ENCODE peak calls at places on chromosome 9, in five cellular contexts. I is thoracic aorta; T is A673; B is CD8-positive, alpha-beta T cell; Q is right lobe of liver. Y is an unnamed sample.

GRCh38 chr9:87771251-87772006 is 45.5 kb downstream of the CTSL start:
- DNase-seq in T (no peak), Q (no peak), B (no peak), I (no peak), Y (no peak)

GRCh38 chr9:22413884-22414283 is 32.7 kb upstream of the DMRTA1 start:
- DNase-seq in Q (no peak), B (no peak), T (no peak), I (no peak), Y (no peak)

GRCh38 chr9:105608685-105609598 is 51.0 kb downstream of the FKTN start:
- DNase-seq in I (no peak), Q (no peak), B (no peak), T (peak; percentile 69), Y (no peak)

GRCh38 chr9:136438548-136438908 is 1.1 kb downstream of the INPP5E start:
- DNase-seq in T (no peak), Q (no peak), B (no peak), I (no peak), Y (no peak)

GRCh38 chr9:87422999-87423398 is 74.7 kb upstream of the DAPK1 start:
- DNase-seq in Q (peak; percentile 64), I (no peak), B (no peak), T (no peak), Y (no peak)

GRCh38 chr9:123336455-123336854 is 19.5 kb upstream of the CRB2 start:
- DNase-seq in Q (no peak), T (no peak), I (no peak), B (no peak), Y (no peak)

GRCh38 chr9:20634895-20635294 is 12.6 kb upstream of the MLLT3 start:
- DNase-seq in Q (no peak), I (no peak), B (no peak), T (no peak), Y (no peak)

GRCh38 chr9:72203205-72203803 is 54.1 kb downstream of the GDA start:
- DNase-seq in I (no peak), B (no peak), Q (no peak), T (peak; percentile 67), Y (no peak)

GRCh38 chr9:88524911-88525310 is 10.1 kb upstream of the NXNL2 start:
- DNase-seq in B (no peak), I (no peak), Q (no peak), T (no peak), Y (no peak)

GRCh38 chr9:70971698-70972097 is 149.7 kb downstream of the TRPM3 start:
- DNase-seq in T (no peak), I (no peak), B (no peak), Q (no peak), Y (no peak)

GRCh38 chr9:2559212-2560152 is 62.1 kb upstream of the VLDLR start:
- DNase-seq in I (peak; percentile 36), T (peak; percentile 51), Q (peak; percentile 78), B (no peak), Y (peak; percentile 12)

GRCh38 chr9:76200730-76201129 is 193.5 kb downstream of the RFK start:
- DNase-seq in T (no peak), B (no peak), Q (no peak), I (no peak), Y (no peak)

GRCh38 chr9:2991292-2991691 is 147.4 kb upstream of the PUM3 start:
- DNase-seq in I (no peak), Q (no peak), B (no peak), T (no peak), Y (no peak)

GRCh38 chr9:128995791-128996190 is 32.3 kb downstream of the SH3GLB2 start:
- DNase-seq in Q (no peak), B (no peak), T (peak; percentile 32), I (no peak), Y (no peak)

GRCh38 chr9:4286086-4286485 is 13.8 kb downstream of the GLIS3 start:
- DNase-seq in T (no peak), I (no peak), B (no peak), Q (no peak), Y (no peak)

GRCh38 chr9:14215614-14216013 is 98.3 kb downstream of the NFIB start:
- DNase-seq in Q (no peak), B (no peak), T (peak; percentile 21), I (no peak), Y (no peak)

DNA sequence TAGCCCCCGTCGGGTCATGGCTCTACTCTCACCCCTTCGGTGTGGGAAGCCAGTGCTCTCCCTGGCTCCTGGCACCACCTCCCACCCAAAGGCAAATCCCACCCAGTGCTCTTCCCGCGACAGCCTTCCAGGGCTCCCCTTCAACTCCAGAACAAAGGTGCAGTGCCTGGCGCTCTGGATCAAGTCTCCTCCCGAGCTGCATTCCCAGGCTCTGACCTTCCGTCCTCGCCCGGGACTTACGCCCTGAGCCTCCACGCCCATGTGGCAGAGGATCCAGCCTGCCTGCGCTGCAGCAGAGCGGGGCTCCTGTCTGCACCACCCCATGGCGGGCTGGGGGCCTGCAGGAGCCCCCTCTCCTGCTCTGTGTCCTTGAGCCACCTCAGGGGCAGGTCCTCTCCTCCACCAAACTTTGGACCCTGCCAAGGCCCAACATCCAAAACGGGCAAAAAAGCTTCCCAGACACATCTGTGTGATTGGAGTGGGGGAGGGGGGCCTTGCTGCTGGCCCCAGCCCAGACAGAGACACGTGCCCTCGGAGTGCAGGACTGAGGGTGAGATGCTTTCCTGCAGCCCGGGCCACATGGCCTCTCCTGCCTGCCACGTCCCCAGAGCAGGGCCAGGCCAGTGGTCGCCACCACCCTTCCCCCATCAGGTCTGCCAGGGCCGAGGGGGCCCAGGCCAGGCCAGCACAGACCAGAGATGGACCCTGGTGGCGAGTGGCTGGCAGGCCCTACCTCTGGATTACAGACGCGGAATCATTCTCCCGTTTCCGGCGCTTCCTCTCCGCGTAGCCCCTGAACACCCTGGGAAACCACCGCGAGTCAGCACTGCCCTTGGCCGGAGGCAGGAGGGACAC is 4.4 kb downstream of the NSMF start:
- DNase-seq in B (no peak), Q (peak; percentile 91), T (no peak), I (no peak), Y (peak; percentile 65)
- H3K4me3 ChIP-seq in B (no peak overlapping the region), Q (peak overlapping the region; percentile 62), T (no peak overlapping the region), I (peak overlapping the region; percentile 62), Y (peak overlapping the region; percentile 39)

DNA sequence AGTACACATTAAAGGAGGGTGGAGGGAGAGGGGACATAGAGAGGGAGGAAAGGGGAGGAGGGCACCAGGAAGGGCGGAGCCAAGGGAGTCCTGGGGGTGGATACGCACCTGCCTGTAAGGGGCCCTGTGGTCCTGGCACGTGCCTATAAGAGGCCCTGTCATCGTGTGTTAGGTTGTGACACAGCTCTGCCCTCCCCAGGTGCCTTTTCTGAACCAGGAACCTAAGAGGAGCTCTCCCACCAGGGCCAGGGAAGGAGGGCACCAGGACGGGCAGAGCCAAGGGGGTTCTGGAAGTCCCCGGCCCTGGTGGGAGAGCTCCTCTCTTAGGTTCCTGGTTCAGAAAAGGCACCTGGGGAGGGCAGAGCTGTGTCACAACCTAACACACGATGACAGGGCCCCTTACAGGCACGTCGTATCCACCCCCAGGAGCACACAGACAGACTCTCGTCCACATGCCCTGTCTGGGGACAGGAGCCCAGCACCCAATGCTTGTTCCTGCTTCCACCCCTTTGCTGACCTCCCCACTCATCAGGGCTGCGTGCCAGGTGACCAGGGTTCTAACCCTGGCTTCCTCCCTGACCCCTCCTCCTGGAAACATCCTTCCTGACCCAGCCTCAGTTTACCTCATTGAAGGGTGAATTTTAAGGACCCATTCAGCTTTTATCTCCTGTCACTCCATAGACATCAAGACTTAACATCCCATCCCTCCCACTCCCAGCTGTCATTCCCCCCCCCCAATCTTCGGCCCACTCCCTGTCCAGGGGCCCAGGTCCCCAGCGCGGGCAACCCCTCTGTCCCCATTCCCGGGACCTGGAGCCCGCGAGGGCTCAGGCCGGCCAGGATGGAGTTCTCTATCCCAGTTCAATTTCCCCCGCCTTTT is 12.9 kb upstream of the OLFM1 start:
- DNase-seq in I (no peak), Q (peak; percentile 38), T (no peak), B (no peak), Y (no peak)
- H3K4me3 ChIP-seq in I (peak overlapping the region; percentile 74), Q (peak overlapping the region; percentile 42), T (peak overlapping the region; percentile 84), B (no peak overlapping the region), Y (peak overlapping the region; percentile 79)

GRCh38 chr9:130028493-130029222 is 14.3 kb downstream of the FNBP1 start:
- DNase-seq in Q (peak; percentile 65), T (no peak), B (no peak), I (no peak), Y (no peak)

GRCh38 chr9:130029591-130029990 is 13.4 kb downstream of the FNBP1 start:
- DNase-seq in Q (no peak), B (no peak), T (no peak), I (no peak), Y (no peak)

GRCh38 chr9:130029223-130029583 is 13.8 kb downstream of the FNBP1 start:
- DNase-seq in I (no peak), T (no peak), B (no peak), Q (no peak), Y (no peak)

GRCh38 chr9:130026583-130027427 is 16.2 kb downstream of the FNBP1 start:
- DNase-seq in Q (no peak), B (no peak), T (no peak), I (no peak), Y (no peak)

DNA sequence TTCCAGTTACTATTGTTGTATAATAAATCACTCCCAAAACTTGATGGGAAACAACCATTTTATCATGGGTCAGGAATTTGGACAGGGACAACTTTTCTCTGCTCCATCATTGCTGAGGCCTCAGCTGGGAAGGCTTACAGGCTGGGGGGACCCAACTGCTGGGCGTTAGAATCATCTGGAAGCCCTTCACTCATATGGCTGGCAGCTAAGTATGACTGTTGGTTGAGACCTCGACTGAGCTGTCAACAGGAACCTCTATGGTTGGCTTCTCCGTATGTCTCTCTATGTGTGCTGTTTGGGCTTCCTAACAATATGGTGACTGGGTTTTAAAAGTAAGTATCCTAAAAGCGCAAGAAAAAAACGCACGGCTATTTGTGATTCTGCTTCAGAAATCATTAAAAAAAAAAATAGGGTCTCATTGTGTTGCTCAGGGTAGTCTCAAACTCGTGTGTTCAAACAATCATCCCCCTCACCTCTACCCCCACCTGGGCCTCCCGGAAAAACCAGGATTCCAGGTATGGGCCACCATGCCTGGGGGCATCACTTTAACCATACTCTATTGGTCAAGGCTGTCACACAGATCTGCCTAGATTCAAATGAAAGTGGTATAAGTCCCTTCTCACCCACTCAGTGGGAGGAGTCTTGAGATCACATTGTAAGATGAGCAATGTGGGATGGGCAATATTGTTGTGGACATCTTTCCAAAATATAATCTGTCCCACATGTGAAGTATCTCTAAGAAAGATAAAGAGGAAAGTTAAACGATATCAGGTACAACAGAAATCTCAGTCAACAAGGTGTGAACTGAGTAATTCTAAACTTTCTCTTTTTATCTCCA is 15.2 kb downstream of the FNBP1 start:
- DNase-seq in Q (no peak), I (no peak), T (no peak), B (no peak), Y (no peak)
- H3K4me3 ChIP-seq in Q (no peak overlapping the region), I (no peak overlapping the region), T (no peak overlapping the region), B (no peak overlapping the region), Y (no peak overlapping the region)

GRCh38 chr9:130285271-130285670 is 19.7 kb downstream of the HMCN2 start:
- DNase-seq in B (no peak), Q (peak; percentile 29), T (no peak), I (no peak), Y (no peak)

GRCh38 chr9:130284249-130284625 is 18.7 kb downstream of the HMCN2 start:
- DNase-seq in B (no peak), T (no peak), I (no peak), Q (peak; percentile 28), Y (no peak)

GRCh38 chr9:130284690-130285089 is 19.1 kb downstream of the HMCN2 start:
- DNase-seq in Q (peak; percentile 22), B (no peak), T (no peak), I (no peak), Y (no peak)

GRCh38 chr9:130283514-130284248 is 18.1 kb downstream of the HMCN2 start:
- DNase-seq in T (no peak), B (no peak), I (no peak), Q (no peak), Y (no peak)

GRCh38 chr9:130282000-130282700 is 16.6 kb downstream of the HMCN2 start:
- DNase-seq in I (no peak), Q (peak; percentile 86), B (no peak), T (no peak), Y (no peak)
- H3K4me3 ChIP-seq in I (peak overlapping the region; percentile 60), Q (no peak overlapping the region), B (no peak overlapping the region), T (no peak overlapping the region), Y (no peak overlapping the region)